ENCODE peak calls at places on chromosomes 16 and 17, in seven cellular contexts. W, N, A, G, H, R and E are unnamed samples. For H3K4me1, the result is how much of the 10 kb centered on the place peaks cover.

GRCh38 chr17:7186241-7186640 is 7.1 kb upstream of the ASGR1 start:
- DNase-seq in H (no peak), A (no peak), R (no peak), W (peak), N (no peak), G (no peak), E (no peak)

GRCh38 chr16:85136705-85137322 is 24.5 kb upstream of the CIBAR2 start:
- DNase-seq in A (no peak), H (peak), G (peak), R (peak), N (peak), W (peak), E (peak)

GRCh38 chr16:84898447-84898846 is 78.7 kb downstream of the CRISPLD2 start:
- DNase-seq in W (no peak), G (no peak), H (no peak), R (no peak), A (no peak), N (no peak), E (no peak)

GRCh38 chr17:76544123-76544915 is 4.5 kb downstream of the PRCD start:
- DNase-seq in H (peak), W (peak), G (peak), N (peak), R (peak), A (no peak), E (no peak)

GRCh38 chr17:3935825-3936355 is 19.6 kb upstream of the P2RX1 start:
- DNase-seq in N (no peak), W (no peak), R (peak), G (no peak), A (no peak), H (no peak), E (no peak)

GRCh38 chr16:49843758-49844157 is 12.2 kb downstream of the ZNF423 start:
- DNase-seq in A (no peak), G (no peak), R (no peak), H (no peak), N (no peak), W (no peak), E (no peak)

GRCh38 chr16:56938664-56939513 is 6.9 kb downstream of the HERPUD1 start:
- DNase-seq in W (no peak), G (peak), N (no peak), A (no peak), R (no peak), H (no peak), E (no peak)

GRCh38 chr16:50747206-50747956 is 5.5 kb downstream of the CYLD start:
- DNase-seq in N (no peak), A (no peak), H (no peak), W (peak), R (no peak), G (no peak), E (no peak)

GRCh38 chr16:85114909-85115567 is 2.8 kb upstream of the CIBAR2 start:
- DNase-seq in R (peak), W (peak), N (peak), G (peak), H (peak), A (peak), E (peak)

GRCh38 chr16:86357950-86358349 is 152.4 kb upstream of the FOXF1 start:
- DNase-seq in A (no peak), N (no peak), W (no peak), R (no peak), G (no peak), H (no peak), E (no peak)

GRCh38 chr16:11155284-11155806 is 100.7 kb downstream of the SOCS1 start:
- DNase-seq in N (no peak), W (no peak), G (no peak), H (no peak), R (peak), A (no peak), E (no peak)

GRCh38 chr17:2366747-2367494 is 29.6 kb downstream of the SGSM2 start:
- DNase-seq in G (peak), N (no peak), A (no peak), W (peak), H (no peak), R (no peak), E (no peak)

GRCh38 chr17:29597361-29598172 is 4.6 kb downstream of the ANKRD13B start:
- DNase-seq in H (no peak), N (no peak), G (no peak), W (no peak), A (no peak), R (no peak), E (no peak)

GRCh38 chr16:75053791-75054555 is 55.1 kb downstream of the ZNRF1 start:
- DNase-seq in N (peak), R (peak), W (no peak), A (no peak), H (peak), G (no peak), E (peak)

GRCh38 chr16:87897563-87898505 is 28.5 kb upstream of the SLC7A5 start:
- DNase-seq in N (no peak), W (no peak), G (no peak), A (no peak), R (no peak), H (no peak), E (no peak)

GRCh38 chr17:37065486-37066321 is 117.0 kb downstream of the AATF start:
- DNase-seq in H (no peak), R (no peak), N (no peak), G (no peak), A (no peak), W (no peak), E (no peak)

DNA sequence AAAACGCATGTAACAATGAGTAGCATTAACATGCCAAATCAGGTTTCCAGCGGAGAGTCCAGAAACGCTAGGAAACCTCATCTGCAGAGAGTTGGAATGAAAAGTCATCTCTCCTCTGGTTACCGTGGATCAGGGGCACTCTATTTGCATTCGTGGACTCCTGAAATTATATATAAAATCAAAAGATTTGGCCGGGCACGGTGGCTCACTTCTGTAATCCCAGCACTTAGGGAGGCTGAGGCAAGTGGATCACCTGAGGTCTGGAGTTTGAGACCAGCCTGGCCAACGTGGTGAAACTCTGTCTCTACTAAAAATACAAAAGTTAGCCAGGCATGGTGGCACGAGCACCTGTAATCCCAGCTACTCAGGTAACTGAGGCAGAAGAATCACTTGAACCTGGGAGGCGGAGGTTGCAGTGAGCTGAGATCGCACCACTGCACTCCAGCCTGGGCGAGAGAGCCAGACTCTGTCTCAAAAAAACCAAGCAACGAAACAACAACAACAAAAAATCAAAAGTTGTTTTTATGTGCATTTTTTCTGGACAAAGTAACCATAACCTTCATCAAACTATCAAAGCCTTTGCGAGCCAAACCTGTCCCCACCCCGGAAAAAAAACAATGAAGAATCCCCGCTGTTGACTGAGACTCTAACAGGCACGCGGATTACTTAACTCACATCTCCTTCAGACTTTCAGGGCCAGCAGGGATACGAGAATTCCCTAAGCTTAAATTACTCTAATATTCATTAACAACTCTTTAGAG is 79.7 kb upstream of the CREBBP start:
- DNase-seq in G (no peak), W (no peak), A (no peak), H (no peak), N (no peak), R (no peak), E (no peak)
- H3K4me3 ChIP-seq in G (peak), W (no peak), A (peak), H (peak), N (peak), R (peak), E (peak)

GRCh38 chr17:44322236-44322895 is 2.3 kb downstream of the SLC25A39 start:
- DNase-seq in N (no peak), W (no peak), H (no peak), A (no peak), R (no peak), G (no peak), E (no peak)

GRCh38 chr17:44324571-44325275 is at the start of gene SLC25A39:
- DNase-seq in A (peak), W (peak), G (peak), H (peak), N (peak), R (peak), E (peak)

GRCh38 chr17:44323359-44324091 is 1.1 kb downstream of the SLC25A39 start:
- DNase-seq in G (no peak), H (no peak), W (no peak), N (no peak), A (no peak), R (no peak), E (no peak)

GRCh38 chr17:44321246-44322120 is 3.1 kb downstream of the SLC25A39 start:
- DNase-seq in G (no peak), N (no peak), H (no peak), A (no peak), R (no peak), W (no peak), E (no peak)

DNA sequence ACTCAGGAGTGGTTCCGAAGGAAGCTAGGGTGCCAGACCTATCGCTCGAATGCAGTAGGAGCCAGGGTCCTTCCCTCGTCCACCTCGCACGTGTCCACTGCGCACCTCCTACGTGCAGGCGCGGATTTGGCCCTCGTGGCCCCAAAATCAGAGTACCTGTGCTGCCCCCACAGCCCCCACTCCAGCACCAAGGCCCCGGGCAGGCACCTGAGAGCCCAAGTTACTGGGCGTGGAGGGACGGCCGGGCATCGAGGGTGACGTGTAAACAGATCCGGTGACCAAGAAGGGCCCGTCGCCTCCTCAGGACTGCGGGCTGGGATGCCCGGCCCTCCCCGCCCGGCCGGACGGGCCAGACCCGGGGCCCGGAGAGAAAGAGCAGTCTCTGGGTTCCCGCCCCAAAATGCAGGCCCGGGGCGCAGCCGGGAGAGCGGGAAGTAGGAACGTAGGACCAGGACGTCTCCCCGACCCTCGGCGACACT is 492 bp downstream of the SLC25A39 start:
- DNase-seq in G (no peak), N (peak), W (peak), R (peak), H (no peak), A (no peak), E (no peak)
- H3K27ac ChIP-seq in G (peak), N (peak), W (no peak), R (peak), H (peak), A (no peak), E (peak)

GRCh38 chr17:38450699-38451029 is 22.4 kb downstream of the ARHGAP23 start:
- DNase-seq in H (no peak), W (no peak), A (no peak), G (no peak), N (no peak), R (no peak), E (no peak)

GRCh38 chr17:38452719-38453118 is 24.5 kb downstream of the ARHGAP23 start:
- DNase-seq in N (no peak), R (no peak), H (no peak), A (no peak), W (peak), G (no peak), E (no peak)

GRCh38 chr17:38449364-38449763 is 21.1 kb downstream of the ARHGAP23 start:
- DNase-seq in H (no peak), A (no peak), N (no peak), G (no peak), R (no peak), W (peak), E (no peak)

GRCh38 chr17:38451840-38452529 is 23.7 kb downstream of the ARHGAP23 start:
- DNase-seq in A (no peak), W (peak), H (peak), R (peak), N (no peak), G (peak), E (no peak)

GRCh38 chr17:38451030-38451839 is 23.0 kb downstream of the ARHGAP23 start:
- DNase-seq in R (no peak), H (peak), N (no peak), W (peak), A (no peak), G (no peak), E (no peak)
- H3K4me1 ChIP-seq in R (under half), H (half or more), N (under half), W (under half), A (under half), G (under half), E (half or more)

GRCh38 chr16:19114359-19115147 is 789 bp downstream of the ITPRIPL2 start:
- DNase-seq in G (peak), W (peak), H (peak), N (peak), R (peak), A (no peak), E (peak)
- H3K4me3 ChIP-seq in G (peak), W (peak), H (peak), N (peak), R (peak), A (peak), E (peak)

DNA sequence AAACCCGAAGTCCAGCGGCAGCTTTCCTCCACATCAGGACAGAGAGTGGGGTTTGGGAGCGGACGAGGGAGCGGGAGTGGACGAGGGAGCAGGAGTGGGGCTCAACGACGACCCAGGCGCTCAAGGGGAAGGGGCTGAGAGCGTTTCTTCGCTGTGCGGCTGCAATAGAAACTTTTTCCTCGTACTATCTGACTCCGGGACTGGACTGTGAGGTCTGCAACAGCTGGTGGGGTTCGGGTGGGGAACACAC is 1.4 kb downstream of the FAM20A start:
- DNase-seq in G (no peak), A (no peak), W (no peak), N (no peak), H (no peak), R (no peak), E (no peak)
- H3K27ac ChIP-seq in G (peak), A (peak), W (peak), N (peak), H (peak), R (peak), E (peak)